ENCODE peak calls at places on chromosome 16, in nine cellular contexts. O is H7; K is EH; R is dorsolateral prefrontal cortex; N is NCI-H2107; W is Jurkat, Clone E6-1; Y is activated CD8-positive, alpha-beta T cell treated with anti-CD3 and anti-CD28 coated beads, Interleukin-2, amount 10 ng/mL, durations not matched to agents 7 days and 5 days; A is stimulated activated CD8-positive, alpha-beta memory T cell treated with anti-CD3 and anti-CD28 coated beads, Interleukin-4, amount 100 ng/mL, for 1 hour; X is iPS-NIHi11. C is an unnamed sample.

GRCh38 chr16:27698266-27698665 is 148.3 kb downstream of the KATNIP start:
- DNase-seq in O (peak), K (no peak), R (peak), N (no peak), W (no peak), Y (no peak), A (no peak), X (peak), C (no peak)

GRCh38 chr16:51509336-51509735 is 358.3 kb upstream of the SALL1 start:
- DNase-seq in O (no peak), K (no peak), R (no peak), N (no peak), W (no peak), Y (no peak), A (no peak), X (no peak), C (no peak)

GRCh38 chr16:2278272-2278608 is 10.3 kb upstream of the RNPS1 start:
- DNase-seq in O (peak), K (no peak), R (no peak), N (no peak), W (no peak), Y (no peak), A (no peak), X (peak), C (no peak)

GRCh38 chr16:81392011-81392410 is 52.6 kb upstream of the CMIP start:
- DNase-seq in O (no peak), K (no peak), R (no peak), N (no peak), W (no peak), Y (no peak), A (no peak), X (no peak), C (no peak)

GRCh38 chr16:28258571-28258970 is 33.8 kb upstream of the SBK1 start:
- DNase-seq in O (peak), K (peak), R (peak), N (no peak), W (no peak), Y (no peak), A (no peak), X (peak), C (no peak)

GRCh38 chr16:55471448-55472097 is 7.4 kb upstream of the MMP2 start:
- DNase-seq in O (no peak), K (peak), R (no peak), N (no peak), W (no peak), Y (no peak), A (no peak), X (no peak), C (no peak)

GRCh38 chr16:73725147-73725546 is 571.5 kb upstream of the PSMD7 start:
- DNase-seq in O (no peak), K (no peak), R (no peak), N (no peak), W (no peak), Y (no peak), A (no peak), X (no peak), C (no peak)

GRCh38 chr16:81645303-81645702 is 133.8 kb upstream of the PLCG2 start:
- DNase-seq in O (peak), K (peak), R (peak), N (peak), W (no peak), Y (no peak), A (no peak), X (peak), C (no peak)

GRCh38 chr16:58426095-58426494 is 33.8 kb downstream of the GINS3 start:
- DNase-seq in O (no peak), K (no peak), R (no peak), N (no peak), W (peak), Y (peak), A (no peak), X (no peak), C (no peak)

GRCh38 chr16:57986196-57986595 is 14.3 kb downstream of the ZNF319 start:
- DNase-seq in O (no peak), K (no peak), R (no peak), N (no peak), W (no peak), Y (no peak), A (no peak), X (no peak), C (no peak)

GRCh38 chr16:19410435-19411153 is 7.1 kb upstream of the TMC5 start:
- DNase-seq in O (peak), K (no peak), R (peak), N (no peak), W (no peak), Y (peak), A (no peak), X (peak), C (no peak)

GRCh38 chr16:72819345-72819744 is 228.6 kb downstream of the ZFHX3 start:
- DNase-seq in O (no peak), K (peak), R (no peak), N (no peak), W (no peak), Y (no peak), A (no peak), X (no peak), C (no peak)

GRCh38 chr16:69823831-69824563 is 61.9 kb downstream of the WWP2 start:
- DNase-seq in O (peak), K (no peak), R (no peak), N (no peak), W (no peak), Y (no peak), A (no peak), X (no peak), C (no peak)

GRCh38 chr16:53768593-53768992 is 64.6 kb downstream of the FTO start:
- DNase-seq in O (no peak), K (peak), R (no peak), N (no peak), W (no peak), Y (no peak), A (no peak), X (no peak), C (no peak)

GRCh38 chr16:12089492-12090161 is 113.1 kb downstream of the SNX29 start:
- DNase-seq in O (peak), K (peak), R (peak), N (no peak), W (no peak), Y (peak), A (no peak), X (peak), C (no peak)

GRCh38 chr16:82071421-82071820 is 36.4 kb downstream of the HSD17B2 start:
- DNase-seq in O (no peak), K (no peak), R (no peak), N (no peak), W (no peak), Y (no peak), A (no peak), X (no peak), C (no peak)

GRCh38 chr16:17379121-17379571 is 91.6 kb downstream of the XYLT1 start:
- DNase-seq in O (no peak), K (peak), R (no peak), N (no peak), W (no peak), Y (no peak), A (no peak), X (no peak), C (no peak)

GRCh38 chr16:72203401-72203800 is 31.4 kb upstream of the PMFBP1 start:
- DNase-seq in O (no peak), K (peak), R (no peak), N (no peak), W (peak), Y (peak), A (no peak), X (no peak), C (no peak)

GRCh38 chr16:87032554-87032953 is 284.6 kb downstream of the C16orf95 start:
- DNase-seq in O (no peak), K (no peak), R (no peak), N (no peak), W (no peak), Y (no peak), A (no peak), X (no peak), C (no peak)

GRCh38 chr16:88066680-88067529 is 115.7 kb downstream of the BANP start:
- DNase-seq in O (no peak), K (no peak), R (peak), N (no peak), W (no peak), Y (no peak), A (no peak), X (no peak), C (no peak)

GRCh38 chr16:57042157-57043111 is 49.9 kb upstream of the CPNE2 start:
- DNase-seq in O (no peak), K (no peak), R (no peak), N (no peak), W (no peak), Y (peak), A (peak), X (no peak), C (peak)

GRCh38 chr16:55323637-55324490 is at the start of gene IRX6:
- DNase-seq in O (peak), K (peak), R (no peak), N (no peak), W (no peak), Y (no peak), A (no peak), X (peak), C (no peak)

GRCh38 chr16:930076-930475 is 40.7 kb downstream of the LMF1 start:
- DNase-seq in O (no peak), K (no peak), R (no peak), N (no peak), W (no peak), Y (no peak), A (no peak), X (no peak), C (no peak)

GRCh38 chr16:13376174-13376573 is 474.8 kb downstream of the SHISA9 start:
- DNase-seq in O (no peak), K (no peak), R (no peak), N (no peak), W (no peak), Y (no peak), A (no peak), X (no peak), C (no peak)

GRCh38 chr16:967546-968295 is 3.1 kb downstream of the LMF1 start:
- DNase-seq in O (no peak), K (no peak), R (no peak), N (no peak), W (no peak), Y (no peak), A (no peak), X (no peak), C (no peak)

GRCh38 chr16:86773339-86773715 is 195.0 kb downstream of the FOXL1 start:
- DNase-seq in O (no peak), K (no peak), R (no peak), N (no peak), W (no peak), Y (no peak), A (no peak), X (no peak), C (no peak)

GRCh38 chr16:82832861-82833260 is 206.1 kb downstream of the CDH13 start:
- DNase-seq in O (no peak), K (peak), R (no peak), N (no peak), W (no peak), Y (no peak), A (no peak), X (no peak), C (no peak)

GRCh38 chr16:89334050-89334449 is 116.5 kb downstream of the ZNF778 start:
- DNase-seq in O (no peak), K (no peak), R (peak), N (no peak), W (no peak), Y (no peak), A (no peak), X (no peak), C (no peak)

GRCh38 chr16:8926827-8927226 is 36.9 kb downstream of the USP7 start:
- DNase-seq in O (no peak), K (no peak), R (no peak), N (no peak), W (no peak), Y (no peak), A (no peak), X (no peak), C (no peak)

GRCh38 chr16:82061861-82062525 is 26.9 kb downstream of the HSD17B2 start:
- DNase-seq in O (peak), K (peak), R (no peak), N (peak), W (peak), Y (peak), A (no peak), X (peak), C (no peak)

GRCh38 chr16:30397776-30398659 is 2.8 kb downstream of the ZNF48 start:
- DNase-seq in O (no peak), K (no peak), R (no peak), N (no peak), W (no peak), Y (no peak), A (no peak), X (no peak), C (no peak)

GRCh38 chr16:78794581-78795300 is 695.3 kb downstream of the WWOX start:
- DNase-seq in O (no peak), K (no peak), R (no peak), N (no peak), W (no peak), Y (no peak), A (no peak), X (no peak), C (no peak)

GRCh38 chr16:78122774-78123315 is 23.4 kb downstream of the WWOX start:
- DNase-seq in O (peak), K (peak), R (no peak), N (no peak), W (peak), Y (no peak), A (no peak), X (peak), C (no peak)

GRCh38 chr16:50152386-50152806 is 710 bp upstream of the TENT4B start:
- DNase-seq in O (no peak), K (peak), R (no peak), N (no peak), W (peak), Y (peak), A (peak), X (no peak), C (peak)

GRCh38 chr16:89096768-89097527 is 3.3 kb downstream of the ACSF3 start:
- DNase-seq in O (no peak), K (no peak), R (no peak), N (no peak), W (peak), Y (peak), A (peak), X (no peak), C (peak)